ENCODE peak calls at places on chromosomes 7 and 10, in six cellular contexts. H is A673, I is B cell, E is HCT116, C is fibroblast of mammary gland, A is cardiac muscle cell. K is an unnamed sample.

GRCh38 chr7:157235357-157236018 is 96.8 kb downstream of the UBE3C start:
- DNase-seq in E (no peak), A (no peak), I (no peak), C (peak; percentile 66), H (no peak), K (no peak)

GRCh38 chr10:118027397-118027796 is 19.3 kb downstream of the RAB11FIP2 start:
- DNase-seq in E (no peak), I (no peak), C (no peak), A (no peak), H (no peak), K (no peak)

GRCh38 chr7:81725496-81726117 is 44.2 kb downstream of the HGF start:
- DNase-seq in A (no peak), I (no peak), E (no peak), C (peak; percentile 91), H (peak; percentile 46), K (no peak)

GRCh38 chr10:85228726-85229125 is 900.3 kb downstream of the CCSER2 start:
- DNase-seq in E (no peak), C (no peak), A (no peak), H (no peak), I (no peak), K (no peak)

GRCh38 chr10:132607961-132608495 is 70.4 kb downstream of the INPP5A start:
- DNase-seq in H (no peak), I (no peak), E (no peak), A (no peak), C (no peak), K (no peak)

GRCh38 chr7:2336626-2337025 is 18.0 kb upstream of the EIF3B start:
- DNase-seq in I (no peak), E (no peak), A (no peak), H (no peak), C (no peak), K (no peak)

GRCh38 chr7:87810726-87811125 is 65.4 kb downstream of the SLC25A40 start:
- DNase-seq in E (no peak), I (no peak), C (no peak), A (no peak), H (no peak), K (no peak)

GRCh38 chr7:131057015-131057518 is 270.6 kb upstream of the MKLN1 start:
- DNase-seq in E (no peak), I (peak; percentile 66), A (no peak), C (peak; percentile 83), H (no peak), K (no peak)

GRCh38 chr10:86671985-86672710 is 3.8 kb downstream of the LDB3 start:
- DNase-seq in A (peak; percentile 92), E (no peak), C (no peak), I (no peak), H (no peak), K (no peak)

GRCh38 chr7:114217026-114217425 is 197.6 kb upstream of the FOXP2 start:
- DNase-seq in C (peak; percentile 19), H (no peak), E (peak; percentile 7), I (no peak), A (no peak), K (no peak)

GRCh38 chr10:111137587-111137986 is 60.8 kb downstream of the ADRA2A start:
- DNase-seq in I (no peak), H (no peak), E (no peak), C (no peak), A (no peak), K (no peak)

GRCh38 chr10:109933984-109934565 is 10.8 kb upstream of the XPNPEP1 start:
- DNase-seq in A (no peak), C (peak; percentile 48), I (no peak), E (no peak), H (no peak), K (no peak)

GRCh38 chr10:11058965-11059364 is 41.3 kb downstream of the CELF2 start:
- DNase-seq in C (peak; percentile 88), I (no peak), A (no peak), H (no peak), E (no peak), K (peak; percentile 15)

GRCh38 chr10:102641398-102641797 is 2.9 kb upstream of the TRIM8 start:
- DNase-seq in I (no peak), H (no peak), A (no peak), C (no peak), E (no peak), K (no peak)

GRCh38 chr10:8392216-8392615 is 337.7 kb downstream of the GATA3 start:
- DNase-seq in H (no peak), C (peak; percentile 2), E (no peak), I (no peak), A (no peak), K (no peak)

GRCh38 chr7:151611041-151611440 is 91.3 kb upstream of the RHEB start:
- DNase-seq in C (no peak), I (no peak), H (no peak), A (no peak), E (no peak), K (no peak)

GRCh38 chr7:132138817-132139216 is 437.5 kb downstream of the PLXNA4 start:
- DNase-seq in A (no peak), H (no peak), I (no peak), E (no peak), C (no peak), K (no peak)

GRCh38 chr10:110107430-110107829 is 99.6 kb downstream of the ADD3 start:
- DNase-seq in I (no peak), A (no peak), E (no peak), C (no peak), H (no peak), K (no peak)

GRCh38 chr7:155879592-155879991 is 67.3 kb upstream of the SHH start:
- DNase-seq in I (no peak), A (no peak), H (no peak), C (no peak), E (no peak), K (no peak)

DNA sequence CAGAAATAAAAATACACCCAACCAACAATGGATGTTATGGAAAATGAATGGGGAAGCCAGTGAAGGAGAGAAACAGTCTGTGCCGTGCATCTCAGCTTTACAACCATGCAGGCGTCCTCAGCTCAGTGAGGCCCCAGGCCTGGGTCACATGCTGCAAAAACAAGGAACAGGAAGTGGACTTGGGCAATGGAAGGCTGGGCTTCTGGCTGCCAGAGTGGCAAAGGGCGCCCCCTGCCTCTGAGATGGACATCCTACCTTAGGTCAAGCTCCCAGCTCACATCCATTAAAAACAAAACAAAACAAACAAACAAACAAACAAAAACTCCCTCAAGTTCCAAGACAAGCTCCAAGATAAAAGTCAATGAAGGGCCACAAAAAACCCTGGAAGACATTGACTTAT is 54.7 kb upstream of the AFAP1L2 start:
- DNase-seq in C (peak; percentile 47), A (no peak), H (peak; percentile 38), I (peak; percentile 12), E (peak; percentile 33), K (peak; percentile 46)
- TF ChIP-seq CTCF in C (peak; percentile 48), A (peak; percentile 41), H (peak; percentile 59), I (no peak), E (peak; percentile 89), K (peak; percentile 41)

DNA sequence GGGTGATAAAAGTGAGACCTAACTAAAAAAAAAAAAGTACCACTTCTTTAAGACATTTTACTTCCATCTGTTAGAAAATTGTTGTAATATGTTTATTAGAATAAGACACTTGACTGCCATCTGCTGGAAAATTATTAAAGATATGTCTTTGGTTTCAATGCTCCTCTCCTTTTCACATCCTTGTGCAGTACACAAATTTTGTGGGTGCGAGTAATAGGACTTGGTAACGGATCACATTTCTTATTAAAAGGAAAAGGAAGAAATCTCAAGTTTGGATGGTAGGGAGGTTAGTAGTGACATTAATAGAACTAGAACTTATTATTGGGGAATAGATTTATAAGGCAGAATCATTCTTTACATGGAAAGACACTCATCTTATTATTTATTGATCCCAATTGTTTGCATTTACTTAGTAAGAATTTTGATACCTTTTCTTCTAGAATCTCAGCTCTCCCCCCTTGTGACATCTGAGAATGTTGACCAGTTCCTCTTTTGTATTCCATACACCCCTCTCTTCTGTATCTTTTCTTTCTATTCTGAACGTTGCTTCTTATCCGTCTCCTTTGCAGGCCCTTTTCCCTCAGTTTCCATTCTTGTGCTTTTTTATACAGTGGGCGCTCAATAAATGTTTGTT is 43.0 kb upstream of the RPA3 start:
- DNase-seq in I (peak; percentile 49), A (no peak), H (peak; percentile 55), C (peak; percentile 75), E (peak; percentile 26), K (peak; percentile 64)
- TF ChIP-seq CTCF in I (peak; percentile 68), A (peak; percentile 25), H (peak; percentile 50), C (peak; percentile 42), E (peak; percentile 47), K (peak; percentile 30)

GRCh38 chr10:6667150-6667549 is 87.1 kb upstream of the PRKCQ start:
- DNase-seq in E (no peak), A (no peak), I (no peak), H (no peak), C (no peak), K (no peak)

GRCh38 chr10:6671976-6672375 is 91.9 kb upstream of the PRKCQ start:
- DNase-seq in I (no peak), C (peak; percentile 19), E (no peak), A (no peak), H (no peak), K (no peak)

GRCh38 chr10:6665847-6666246 is 85.8 kb upstream of the PRKCQ start:
- DNase-seq in I (no peak), E (no peak), A (no peak), H (no peak), C (no peak), K (no peak)

GRCh38 chr10:6669269-6669859 is 89.3 kb upstream of the PRKCQ start:
- DNase-seq in H (peak; percentile 66), A (peak; percentile 44), C (peak; percentile 73), E (peak; percentile 44), I (peak; percentile 20), K (peak; percentile 64)

DNA sequence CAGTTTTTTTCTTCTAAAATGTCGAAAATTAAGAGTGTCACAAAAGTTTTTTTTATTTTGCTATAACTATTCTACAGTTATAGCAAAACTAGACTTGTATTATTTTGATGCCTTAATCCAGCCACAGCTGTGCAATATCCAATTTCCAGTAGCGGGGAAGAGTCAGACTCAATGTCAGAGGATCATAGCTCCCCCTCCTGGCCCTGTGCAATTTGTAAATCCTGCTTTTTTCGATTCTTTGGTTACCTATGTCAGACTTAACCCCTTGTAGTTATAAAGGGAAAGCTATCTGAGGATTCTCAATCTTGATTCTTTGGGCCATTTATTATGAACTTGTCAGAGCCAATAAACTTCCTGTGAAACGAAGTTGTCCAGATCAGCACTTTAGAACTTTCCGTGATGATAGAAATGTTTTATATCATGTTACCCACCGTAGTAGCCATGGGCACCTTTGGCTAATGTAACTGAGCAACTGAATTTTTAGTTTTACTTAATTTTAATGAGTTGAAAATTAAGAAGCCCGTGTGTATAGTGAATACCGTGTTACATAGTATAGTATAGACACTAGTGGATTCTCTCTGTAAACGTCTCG is 87.7 kb upstream of the PRKCQ start:
- DNase-seq in E (peak; percentile 27), H (peak; percentile 61), C (peak; percentile 54), A (peak; percentile 56), I (no peak), K (peak; percentile 61)
- TF ChIP-seq CTCF in E (peak; percentile 81), H (peak; percentile 77), C (peak; percentile 63), A (peak; percentile 74), I (no peak), K (peak; percentile 74)

GRCh38 chr10:83915801-83916200 is 223.5 kb upstream of the GHITM start:
- DNase-seq in C (no peak), I (no peak), A (no peak), H (no peak), E (no peak), K (no peak)

GRCh38 chr10:83922246-83922860 is 217.0 kb upstream of the GHITM start:
- DNase-seq in A (no peak), I (no peak), E (no peak), H (no peak), C (no peak), K (peak; percentile 3)

GRCh38 chr10:83919187-83919586 is 220.1 kb upstream of the GHITM start:
- DNase-seq in C (no peak), H (no peak), A (no peak), I (no peak), E (no peak), K (no peak)

GRCh38 chr10:83917519-83918506 is 221.5 kb upstream of the GHITM start:
- DNase-seq in C (no peak), E (peak; percentile 10), H (peak; percentile 65), I (no peak), A (peak; percentile 13), K (no peak)
- TF ChIP-seq CTCF in C (no peak), E (peak; percentile 44), H (peak; percentile 68), I (no peak), A (peak; percentile 27), K (no peak)